ENCODE peak calls at places on chromosomes 3 and 15, in ten cellular contexts. Y, Z, R, K, L, G, U, W, V and D are unnamed samples. For H3K27me3, the result is how much of the 10 kb centered on the place peaks cover.

GRCh38 chr3:133763797-133764734 is 17.9 kb downstream of the TF start:
- DNase-seq in Y (no peak), Z (no peak), R (peak), K (no peak), L (no peak), G (no peak), U (no peak), W (no peak), V (no peak), D (no peak)

GRCh38 chr3:99869621-99870020 is 52.0 kb downstream of the CMSS1 start:
- DNase-seq in Y (no peak), Z (no peak), R (no peak), K (no peak), L (no peak), G (no peak), U (no peak), W (no peak), V (no peak), D (no peak)

GRCh38 chr3:159263750-159264561 is 462.1 kb downstream of the MFSD1 start:
- DNase-seq in Y (no peak), Z (peak), R (peak), K (peak), L (no peak), G (peak), U (no peak), W (no peak), V (peak), D (peak)

GRCh38 chr3:69941439-69942176 is 57.9 kb upstream of the SAMMSON start:
- DNase-seq in Y (no peak), Z (no peak), R (no peak), K (no peak), L (no peak), G (no peak), U (no peak), W (no peak), V (no peak), D (no peak)

GRCh38 chr3:29914861-29915524 is 634.1 kb downstream of the RBMS3 start:
- DNase-seq in Y (no peak), Z (peak), R (no peak), K (no peak), L (no peak), G (no peak), U (no peak), W (no peak), V (no peak), D (no peak)

GRCh38 chr3:11288786-11289637 is 16.8 kb downstream of the ATG7 start:
- DNase-seq in Y (no peak), Z (peak), R (peak), K (no peak), L (no peak), G (no peak), U (no peak), W (no peak), V (no peak), D (peak)

GRCh38 chr3:20773320-20773984 is 587.4 kb upstream of the SGO1 start:
- DNase-seq in Y (no peak), Z (no peak), R (no peak), K (no peak), L (no peak), G (no peak), U (no peak), W (no peak), V (no peak), D (no peak)

GRCh38 chr3:134564991-134565390 is 79.1 kb downstream of the CEP63 start:
- DNase-seq in Y (no peak), Z (no peak), R (no peak), K (no peak), L (no peak), G (no peak), U (no peak), W (no peak), V (no peak), D (no peak)

GRCh38 chr15:57133127-57133968 is 214.9 kb downstream of the TCF12 start:
- DNase-seq in Y (no peak), Z (peak), R (no peak), K (peak), L (no peak), G (peak), U (no peak), W (no peak), V (peak), D (no peak)

GRCh38 chr3:120425196-120425595 is 25.6 kb downstream of the FSTL1 start:
- DNase-seq in Y (no peak), Z (no peak), R (no peak), K (no peak), L (no peak), G (no peak), U (no peak), W (peak), V (no peak), D (no peak)

GRCh38 chr3:150146891-150147761 is 176.4 kb upstream of the PFN2 start:
- DNase-seq in Y (no peak), Z (peak), R (peak), K (no peak), L (no peak), G (no peak), U (no peak), W (no peak), V (no peak), D (peak)

GRCh38 chr3:183291511-183292031 is 38.5 kb downstream of the B3GNT5 start:
- DNase-seq in Y (no peak), Z (peak), R (no peak), K (no peak), L (no peak), G (no peak), U (no peak), W (no peak), V (no peak), D (no peak)

GRCh38 chr3:42682301-42683070 is 2.9 kb upstream of the KLHL40 start:
- DNase-seq in Y (peak), Z (no peak), R (no peak), K (no peak), L (peak), G (no peak), U (no peak), W (no peak), V (no peak), D (no peak)

GRCh38 chr15:28890711-28891495 is 5.1 kb downstream of the APBA2 start:
- DNase-seq in Y (no peak), Z (no peak), R (no peak), K (no peak), L (peak), G (no peak), U (no peak), W (no peak), V (no peak), D (no peak)

GRCh38 chr3:170809021-170809974 is 60.7 kb downstream of the RPL22L1 start:
- DNase-seq in Y (no peak), Z (peak), R (peak), K (peak), L (no peak), G (peak), U (no peak), W (no peak), V (peak), D (no peak)

GRCh38 chr15:55823191-55823670 is 80.3 kb upstream of the PRTG start:
- DNase-seq in Y (no peak), Z (peak), R (peak), K (no peak), L (no peak), G (no peak), U (no peak), W (no peak), V (no peak), D (no peak)

GRCh38 chr3:141087071-141087824 is 36.1 kb downstream of the SPSB4 start:
- DNase-seq in Y (peak), Z (no peak), R (no peak), K (no peak), L (no peak), G (no peak), U (no peak), W (no peak), V (no peak), D (no peak)

DNA sequence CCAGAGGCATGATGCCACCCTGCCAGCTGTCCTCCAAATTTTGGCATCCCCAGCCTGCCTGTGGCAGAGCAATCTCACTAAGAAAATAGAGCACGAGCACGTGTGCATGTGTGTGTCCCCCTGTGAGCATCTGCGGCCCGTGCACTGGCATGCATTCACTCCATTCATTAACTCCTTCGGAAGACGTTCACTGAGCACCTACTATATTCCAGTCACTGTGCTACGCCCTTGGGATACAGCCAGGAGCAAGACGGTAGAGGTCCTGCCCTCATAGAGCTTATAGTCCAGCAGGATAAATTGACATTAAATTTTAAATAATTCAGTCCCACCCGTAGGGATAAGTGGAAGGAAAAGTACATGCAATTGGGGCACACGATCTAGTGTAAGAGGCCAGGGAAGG is 40.0 kb upstream of the HES1 start:
- DNase-seq in Y (no peak), Z (no peak), R (no peak), K (no peak), L (no peak), G (no peak), U (no peak), W (no peak), V (no peak), D (no peak)
- H3K4me3 ChIP-seq in Y (no peak), Z (no peak), R (no peak), K (no peak), L (no peak), G (no peak), U (no peak), W (no peak), V (no peak), D (no peak)

GRCh38 chr3:49669352-49669751 is 4.8 kb upstream of the APEH start:
- DNase-seq in Y (no peak), Z (no peak), R (no peak), K (no peak), L (no peak), G (no peak), U (no peak), W (no peak), V (no peak), D (no peak)

GRCh38 chr3:49667701-49668413 is 6.3 kb upstream of the APEH start:
- DNase-seq in Y (no peak), Z (no peak), R (no peak), K (no peak), L (no peak), G (no peak), U (no peak), W (no peak), V (no peak), D (no peak)

GRCh38 chr3:49668861-49669260 is 5.3 kb upstream of the APEH start:
- DNase-seq in Y (no peak), Z (peak), R (no peak), K (no peak), L (no peak), G (peak), U (no peak), W (no peak), V (no peak), D (no peak)

GRCh38 chr3:49666592-49666991 is 7.6 kb upstream of the APEH start:
- DNase-seq in Y (no peak), Z (no peak), R (no peak), K (no peak), L (no peak), G (no peak), U (no peak), W (no peak), V (peak), D (no peak)

GRCh38 chr3:49668414-49668797 is 5.7 kb upstream of the APEH start:
- DNase-seq in Y (no peak), Z (no peak), R (no peak), K (no peak), L (no peak), G (no peak), U (no peak), W (no peak), V (peak), D (no peak)
- TF ChIP-seq CTCF in Y (no peak), Z (no peak), R (no peak), K (no peak), L (no peak), G (no peak), U (no peak), W (no peak), V (peak), D (peak)

GRCh38 chr15:69994429-69995201 is 103.1 kb downstream of the TLE3 start:
- DNase-seq in Y (no peak), Z (no peak), R (no peak), K (no peak), L (no peak), G (no peak), U (no peak), W (no peak), V (no peak), D (peak)
- H3K27me3 ChIP-seq in Y (under half), Z (under half), R (under half), K (under half), L (under half), G (under half), U (under half), W (under half), V (under half), D (under half)

GRCh38 chr15:40443846-40444245 is 3.1 kb downstream of the BAHD1 start:
- DNase-seq in Y (no peak), Z (peak), R (no peak), K (no peak), L (no peak), G (no peak), U (no peak), W (no peak), V (no peak), D (no peak)
- H3K4me3 ChIP-seq in Y (no peak), Z (no peak), R (no peak), K (no peak), L (no peak), G (no peak), U (no peak), W (no peak), V (no peak), D (no peak)

DNA sequence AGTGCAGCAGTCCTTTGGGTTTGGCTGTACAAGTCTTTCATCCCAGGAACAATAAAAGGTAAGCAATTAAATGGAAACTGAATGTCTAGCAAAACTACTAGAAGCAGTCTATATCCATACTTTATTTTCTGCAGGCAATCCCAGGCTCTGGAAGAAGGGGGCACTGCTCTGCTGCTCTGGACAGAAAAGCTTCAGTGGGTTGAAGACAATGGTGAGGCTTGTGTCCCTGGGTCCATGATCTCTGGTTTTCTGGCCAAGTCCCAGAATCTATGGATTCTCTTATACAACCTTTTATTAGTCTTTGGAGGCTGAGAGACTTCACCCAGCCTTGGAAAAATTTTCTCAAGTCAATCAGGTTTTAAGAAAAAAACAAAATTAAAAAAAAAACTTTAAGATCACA is 35.6 kb downstream of the SCAP start:
- DNase-seq in Y (no peak), Z (no peak), R (no peak), K (peak), L (no peak), G (peak), U (no peak), W (peak), V (peak), D (no peak)
- TF ChIP-seq CTCF in Y (no peak), Z (peak), R (peak), K (peak), L (no peak), G (no peak), U (no peak), W (no peak), V (peak), D (peak)